ENCODE peak calls at places on chromosomes 1 and 21, in seven cellular contexts. B, Y, P, H, O, N and X are unnamed samples.

GRCh38 chr1:227793948-227794812 is 21.3 kb upstream of the PRSS38 start:
- DNase-seq in B (no peak), Y (no peak), P (no peak), H (no peak), O (no peak), N (no peak), X (no peak)

GRCh38 chr1:71414229-71414628 is 333.4 kb upstream of the ZRANB2 start:
- DNase-seq in B (no peak), Y (no peak), P (no peak), H (no peak), O (no peak), N (no peak), X (no peak)

GRCh38 chr1:10630661-10631120 is 155.9 kb downstream of the PEX14 start:
- DNase-seq in B (no peak), Y (no peak), P (no peak), H (no peak), O (no peak), N (no peak), X (no peak)

GRCh38 chr1:195466639-195467038 is 1141.6 kb downstream of the KCNT2 start:
- DNase-seq in B (no peak), Y (no peak), P (no peak), H (no peak), O (no peak), N (no peak), X (no peak)

GRCh38 chr21:43832158-43832550 is 32.9 kb upstream of the AGPAT3 start:
- DNase-seq in B (no peak), Y (no peak), P (no peak), H (no peak), O (no peak), N (no peak), X (no peak)

GRCh38 chr1:53593758-53594380 is 134.7 kb downstream of the DMRTB1 start:
- DNase-seq in B (peak; percentile 53), Y (no peak), P (no peak), H (peak; percentile 35), O (no peak), N (no peak), X (no peak)

GRCh38 chr1:15238789-15239188 is 8.2 kb upstream of the FHAD1 start:
- DNase-seq in B (no peak), Y (no peak), P (no peak), H (no peak), O (no peak), N (no peak), X (no peak)

GRCh38 chr1:38336961-38337360 is 290.4 kb upstream of the POU3F1 start:
- DNase-seq in B (no peak), Y (no peak), P (no peak), H (no peak), O (no peak), N (no peak), X (peak; percentile 37)

GRCh38 chr1:14479865-14480264 is 118.6 kb upstream of the KAZN start:
- DNase-seq in B (no peak), Y (no peak), P (no peak), H (no peak), O (no peak), N (no peak), X (no peak)

GRCh38 chr1:108646661-108647269 is 14.1 kb downstream of the HENMT1 start:
- DNase-seq in B (no peak), Y (peak; percentile 69), P (peak; percentile 55), H (no peak), O (peak; percentile 64), N (peak; percentile 82), X (no peak)

GRCh38 chr21:42062543-42063022 is 8.5 kb upstream of the UMODL1 start:
- DNase-seq in B (no peak), Y (peak; percentile 89), P (peak; percentile 62), H (no peak), O (peak; percentile 68), N (peak; percentile 95), X (no peak)

GRCh38 chr1:118928739-118929554 is 59.2 kb downstream of the TBX15 start:
- DNase-seq in B (peak; percentile 44), Y (no peak), P (no peak), H (no peak), O (no peak), N (no peak), X (no peak)

GRCh38 chr1:55773189-55773940 is 558.2 kb upstream of the USP24 start:
- DNase-seq in B (no peak), Y (no peak), P (no peak), H (no peak), O (no peak), N (no peak), X (no peak)

GRCh38 chr1:116177861-116178260 is 66.7 kb downstream of the MAB21L3 start:
- DNase-seq in B (no peak), Y (no peak), P (no peak), H (no peak), O (no peak), N (no peak), X (peak; percentile 17)